ENCODE peak calls at places on chromosomes 12 and 14, in ten cellular contexts. One of them, this sample, is unnamed.

GRCh38 chr12:54584128-54584527 is 4.3 kb downstream of the PPP1R1A start:
- DNase-seq in sigmoid colon: no peak
- DNase-seq in uterus: no peak
- DNase-seq in H1: no peak
- DNase-seq in H54: no peak
- DNase-seq in IMR-90: no peak
- DNase-seq in breast epithelium: no peak
- DNase-seq in adrenal gland: no peak
- DNase-seq in GM12891: no peak
- DNase-seq in heart left ventricle: no peak
- DNase-seq in this sample: no peak

GRCh38 chr14:75711796-75712211 is 50.8 kb downstream of the TTLL5 start:
- DNase-seq in H1: peak; percentile 10
- DNase-seq in H54: peak; percentile 50
- DNase-seq in GM12891: no peak
- DNase-seq in IMR-90: peak; percentile 85
- DNase-seq in adrenal gland: peak; percentile 63
- DNase-seq in heart left ventricle: peak; percentile 42
- DNase-seq in uterus: peak; percentile 43
- DNase-seq in breast epithelium: peak; percentile 74
- DNase-seq in sigmoid colon: peak; percentile 80
- DNase-seq in this sample: no peak

GRCh38 chr12:34398366-34398705 is 376.0 kb downstream of the ALG10 start:
- DNase-seq in uterus: peak; percentile 5
- DNase-seq in GM12891: no peak
- DNase-seq in H1: no peak
- DNase-seq in sigmoid colon: peak; percentile 40
- DNase-seq in IMR-90: no peak
- DNase-seq in adrenal gland: no peak
- DNase-seq in heart left ventricle: peak; percentile 2
- DNase-seq in breast epithelium: peak; percentile 35
- DNase-seq in H54: no peak
- DNase-seq in this sample: no peak

GRCh38 chr12:74535536-74535935 is 2.1 kb upstream of the ATXN7L3B start:
- DNase-seq in IMR-90: no peak
- DNase-seq in GM12891: no peak
- DNase-seq in sigmoid colon: no peak
- DNase-seq in adrenal gland: no peak
- DNase-seq in uterus: no peak
- DNase-seq in heart left ventricle: no peak
- DNase-seq in H54: no peak
- DNase-seq in breast epithelium: no peak
- DNase-seq in H1: no peak
- DNase-seq in this sample: no peak

GRCh38 chr14:76710093-76711010 is 50.9 kb upstream of the VASH1 start:
- DNase-seq in adrenal gland: peak; percentile 53
- DNase-seq in breast epithelium: no peak
- DNase-seq in heart left ventricle: peak; percentile 35
- DNase-seq in sigmoid colon: no peak
- DNase-seq in GM12891: no peak
- DNase-seq in H54: no peak
- DNase-seq in IMR-90: peak; percentile 59
- DNase-seq in H1: no peak
- DNase-seq in uterus: no peak
- DNase-seq in this sample: no peak

GRCh38 chr14:98069712-98070133 is 1202.3 kb downstream of the BCL11B start:
- DNase-seq in IMR-90: no peak
- DNase-seq in uterus: no peak
- DNase-seq in H54: no peak
- DNase-seq in H1: peak; percentile 15
- DNase-seq in GM12891: no peak
- DNase-seq in heart left ventricle: no peak
- DNase-seq in adrenal gland: no peak
- DNase-seq in breast epithelium: no peak
- DNase-seq in sigmoid colon: no peak
- DNase-seq in this sample: no peak

GRCh38 chr14:75982724-75983358 is 1.0 kb upstream of the TGFB3 start:
- DNase-seq in GM12891: no peak
- DNase-seq in adrenal gland: peak; percentile 67
- DNase-seq in heart left ventricle: peak; percentile 80
- DNase-seq in H54: peak; percentile 47
- DNase-seq in uterus: peak; percentile 72
- DNase-seq in H1: no peak
- DNase-seq in IMR-90: peak; percentile 61
- DNase-seq in breast epithelium: peak; percentile 58
- DNase-seq in sigmoid colon: peak; percentile 90
- DNase-seq in this sample: peak; percentile 93

GRCh38 chr14:96187216-96188050 is 17.2 kb upstream of the BDKRB2 start:
- DNase-seq in GM12891: no peak
- DNase-seq in uterus: no peak
- DNase-seq in H1: no peak
- DNase-seq in adrenal gland: no peak
- DNase-seq in breast epithelium: no peak
- DNase-seq in sigmoid colon: no peak
- DNase-seq in heart left ventricle: no peak
- DNase-seq in H54: no peak
- DNase-seq in IMR-90: peak; percentile 64
- DNase-seq in this sample: no peak

GRCh38 chr12:122834229-122834920 is 882 bp upstream of the HIP1R start:
- DNase-seq in GM12891: no peak
- DNase-seq in IMR-90: peak; percentile 44
- DNase-seq in sigmoid colon: no peak
- DNase-seq in adrenal gland: peak; percentile 58
- DNase-seq in heart left ventricle: no peak
- DNase-seq in breast epithelium: no peak
- DNase-seq in H54: peak; percentile 85
- DNase-seq in uterus: no peak
- DNase-seq in H1: peak; percentile 25
- DNase-seq in this sample: no peak

GRCh38 chr14:32576088-32576795 is 247.1 kb downstream of the AKAP6 start:
- DNase-seq in GM12891: no peak
- DNase-seq in H1: no peak
- DNase-seq in breast epithelium: no peak
- DNase-seq in heart left ventricle: peak; percentile 38
- DNase-seq in H54: no peak
- DNase-seq in adrenal gland: peak; percentile 55
- DNase-seq in IMR-90: peak; percentile 59
- DNase-seq in sigmoid colon: peak; percentile 72
- DNase-seq in uterus: peak; percentile 57
- DNase-seq in this sample: no peak

GRCh38 chr14:99506269-99506668 is 25.1 kb downstream of the CCNK start:
- DNase-seq in adrenal gland: no peak
- DNase-seq in GM12891: no peak
- DNase-seq in sigmoid colon: no peak
- DNase-seq in heart left ventricle: no peak
- DNase-seq in H1: no peak
- DNase-seq in breast epithelium: no peak
- DNase-seq in IMR-90: no peak
- DNase-seq in uterus: no peak
- DNase-seq in H54: no peak
- DNase-seq in this sample: no peak

GRCh38 chr14:96088911-96089310 is 49.7 kb downstream of the C14orf132 start:
- DNase-seq in H54: no peak
- DNase-seq in IMR-90: no peak
- DNase-seq in heart left ventricle: no peak
- DNase-seq in GM12891: no peak
- DNase-seq in uterus: no peak
- DNase-seq in sigmoid colon: peak; percentile 46
- DNase-seq in breast epithelium: peak; percentile 3
- DNase-seq in H1: no peak
- DNase-seq in adrenal gland: no peak
- DNase-seq in this sample: no peak

DNA sequence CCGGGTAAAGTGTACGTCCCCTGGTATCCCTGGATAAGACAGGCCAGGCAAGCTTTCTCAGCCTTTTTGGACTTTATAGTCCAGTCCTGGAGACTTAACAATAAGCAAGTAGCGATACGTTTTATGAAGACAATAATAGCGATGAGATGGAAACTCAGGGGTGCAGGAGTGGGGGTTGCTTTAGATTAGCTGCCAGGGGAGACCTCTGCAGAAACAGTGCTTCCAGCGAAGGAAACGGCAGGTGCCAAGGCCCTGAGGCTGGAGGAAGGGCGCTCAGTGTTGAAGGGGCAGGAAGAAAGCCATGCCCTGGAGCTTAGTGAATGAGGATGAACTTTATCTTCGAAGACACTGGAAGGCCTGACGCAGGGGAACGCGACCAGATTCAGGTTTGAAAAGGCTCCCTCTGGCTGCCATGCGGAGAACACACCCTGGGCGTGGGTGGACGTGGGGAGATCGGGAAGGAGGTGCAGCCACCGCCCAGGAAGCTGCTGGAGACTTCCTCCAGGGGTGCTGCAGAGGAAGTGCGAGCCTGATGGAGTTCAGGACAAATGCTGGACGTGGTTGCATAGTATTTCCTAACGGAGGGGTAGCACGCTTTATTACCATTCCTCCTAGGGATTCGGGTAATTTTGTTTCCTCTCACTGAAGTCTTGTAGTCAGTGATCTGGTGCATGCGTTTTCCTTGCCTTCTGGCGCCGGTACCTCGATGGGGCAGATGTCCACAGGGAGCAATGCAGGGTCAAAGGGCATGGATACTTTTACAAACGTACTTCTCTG is 26.1 kb upstream of the UBC start:
- DNase-seq in uterus: peak; percentile 94
- DNase-seq in sigmoid colon: peak; percentile 96
- DNase-seq in IMR-90: peak; percentile 87
- DNase-seq in heart left ventricle: peak; percentile 90
- DNase-seq in GM12891: no peak
- DNase-seq in adrenal gland: peak; percentile 87
- DNase-seq in breast epithelium: peak; percentile 93
- DNase-seq in H1: peak; percentile 85
- DNase-seq in H54: peak; percentile 86
- DNase-seq in this sample: peak; percentile 98
- TF ChIP-seq POLR2A in uterus: peak; percentile 19
- TF ChIP-seq POLR2A in sigmoid colon: no peak
- TF ChIP-seq POLR2A in IMR-90: no peak
- TF ChIP-seq POLR2A in heart left ventricle: peak; percentile 37
- TF ChIP-seq POLR2A in GM12891: peak; percentile 46
- TF ChIP-seq POLR2A in adrenal gland: peak; percentile 35
- TF ChIP-seq POLR2A in breast epithelium: no peak
- TF ChIP-seq POLR2A in H1: no peak
- TF ChIP-seq POLR2A in H54: peak; percentile 25
- TF ChIP-seq POLR2A in this sample: no peak

DNA sequence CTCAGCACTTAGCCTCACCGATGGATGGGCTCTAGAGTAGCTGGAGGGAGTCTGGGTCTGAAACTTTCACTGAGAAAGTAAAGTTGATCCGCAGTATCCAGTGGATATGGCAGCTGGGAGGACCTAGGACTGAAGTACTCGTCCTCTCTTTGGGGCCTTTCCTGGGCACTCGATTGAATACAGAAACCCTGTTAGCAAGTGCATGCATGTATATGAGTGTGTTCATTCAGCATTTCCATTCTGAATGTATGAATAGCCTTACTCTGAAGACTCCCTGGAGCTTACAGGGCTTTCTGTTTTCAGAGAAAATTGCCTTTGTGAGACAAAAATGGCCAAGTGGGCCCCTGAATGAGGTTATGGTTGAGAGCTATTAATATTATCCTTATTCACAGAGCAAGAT is 62.8 kb downstream of the DAD1 start:
- DNase-seq in H1: no peak
- DNase-seq in adrenal gland: no peak
- DNase-seq in GM12891: no peak
- DNase-seq in heart left ventricle: no peak
- DNase-seq in breast epithelium: no peak
- DNase-seq in uterus: no peak
- DNase-seq in sigmoid colon: no peak
- DNase-seq in IMR-90: no peak
- DNase-seq in H54: no peak
- DNase-seq in this sample: no peak
- TF ChIP-seq POLR2A in H1: no peak
- TF ChIP-seq POLR2A in adrenal gland: no peak
- TF ChIP-seq POLR2A in GM12891: no peak
- TF ChIP-seq POLR2A in heart left ventricle: no peak
- TF ChIP-seq POLR2A in breast epithelium: no peak
- TF ChIP-seq POLR2A in uterus: no peak
- TF ChIP-seq POLR2A in sigmoid colon: no peak
- TF ChIP-seq POLR2A in IMR-90: no peak
- TF ChIP-seq POLR2A in H54: no peak
- TF ChIP-seq POLR2A in this sample: no peak

DNA sequence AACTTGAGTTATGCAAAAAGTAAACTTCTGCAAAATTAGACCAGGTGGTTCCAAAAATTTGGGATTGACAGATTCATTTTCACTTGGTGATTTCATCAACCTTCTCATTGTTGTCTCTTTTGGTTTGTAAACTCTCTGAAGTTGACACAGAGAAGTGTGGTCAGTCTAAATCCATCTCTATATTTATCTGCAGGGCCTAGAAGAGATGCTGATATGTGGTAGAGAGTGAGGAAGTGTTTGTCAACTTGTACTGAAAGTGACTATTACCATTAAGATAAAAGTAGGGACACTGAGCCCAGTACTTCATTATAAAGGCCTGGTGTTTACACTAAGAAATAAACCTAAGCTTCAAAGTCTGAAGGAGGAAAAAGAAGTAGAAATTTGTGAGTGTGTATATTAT is 73.7 kb downstream of the RMST start:
- DNase-seq in heart left ventricle: no peak
- DNase-seq in H1: no peak
- DNase-seq in sigmoid colon: no peak
- DNase-seq in adrenal gland: no peak
- DNase-seq in IMR-90: no peak
- DNase-seq in uterus: no peak
- DNase-seq in breast epithelium: no peak
- DNase-seq in GM12891: no peak
- DNase-seq in H54: no peak
- DNase-seq in this sample: no peak
- TF ChIP-seq POLR2A in heart left ventricle: no peak
- TF ChIP-seq POLR2A in H1: no peak
- TF ChIP-seq POLR2A in sigmoid colon: no peak
- TF ChIP-seq POLR2A in adrenal gland: no peak
- TF ChIP-seq POLR2A in IMR-90: no peak
- TF ChIP-seq POLR2A in uterus: no peak
- TF ChIP-seq POLR2A in breast epithelium: no peak
- TF ChIP-seq POLR2A in GM12891: no peak
- TF ChIP-seq POLR2A in H54: no peak
- TF ChIP-seq POLR2A in this sample: no peak

DNA sequence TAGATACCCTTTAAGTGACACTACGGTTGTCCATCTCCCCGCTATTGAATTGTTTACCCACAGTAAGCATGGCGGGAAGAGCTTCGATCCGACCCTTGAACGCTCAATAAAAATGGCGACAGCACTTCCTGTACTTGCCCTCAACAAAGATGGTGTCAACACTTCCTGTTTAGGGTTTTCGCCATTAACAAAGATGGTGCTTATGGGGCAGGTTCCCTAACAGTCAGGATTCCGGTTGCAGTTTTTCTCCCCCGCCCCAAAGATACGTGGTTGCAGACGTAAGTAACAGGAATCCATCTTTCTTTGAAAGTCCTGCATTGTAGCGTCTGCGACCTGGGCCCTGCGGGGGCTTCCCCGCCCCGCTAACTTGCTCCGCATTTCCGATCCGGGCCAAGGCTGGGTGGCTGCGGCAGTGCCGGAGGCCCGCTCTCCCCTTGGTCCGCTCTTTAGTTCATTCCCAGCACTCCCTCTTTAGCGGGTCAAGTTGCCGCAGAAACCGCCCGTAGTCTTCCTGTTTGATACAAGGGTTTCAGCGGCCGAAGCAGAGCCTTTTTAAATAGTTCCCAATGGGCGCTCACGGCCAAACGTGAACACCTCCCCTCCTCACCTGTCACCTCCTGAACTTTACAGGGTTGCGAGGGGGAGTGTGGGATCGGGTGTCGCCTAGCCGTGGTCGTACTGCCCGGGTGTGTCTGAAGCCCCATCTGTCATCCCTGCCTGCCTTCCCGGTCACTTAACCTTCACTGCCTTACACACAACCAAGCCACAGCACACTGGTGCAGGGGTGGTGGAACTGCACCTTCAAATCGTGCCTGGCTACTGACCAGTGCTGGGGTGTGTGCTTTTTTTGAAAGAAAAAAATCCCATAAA is at the start of gene CRADD:
- DNase-seq in H54: peak; percentile 57
- DNase-seq in IMR-90: peak; percentile 99
- DNase-seq in GM12891: peak; percentile 52
- DNase-seq in breast epithelium: peak; percentile 70
- DNase-seq in sigmoid colon: peak; percentile 92
- DNase-seq in uterus: peak; percentile 93
- DNase-seq in H1: peak; percentile 92
- DNase-seq in adrenal gland: peak; percentile 83
- DNase-seq in heart left ventricle: peak; percentile 90
- DNase-seq in this sample: peak; percentile 95
- TF ChIP-seq POLR2A in H54: peak; percentile 46
- TF ChIP-seq POLR2A in IMR-90: peak; percentile 86
- TF ChIP-seq POLR2A in GM12891: peak; percentile 81
- TF ChIP-seq POLR2A in breast epithelium: peak; percentile 43
- TF ChIP-seq POLR2A in sigmoid colon: peak; percentile 72
- TF ChIP-seq POLR2A in uterus: peak; percentile 76
- TF ChIP-seq POLR2A in H1: peak; percentile 41
- TF ChIP-seq POLR2A in adrenal gland: peak; percentile 83
- TF ChIP-seq POLR2A in heart left ventricle: peak; percentile 73
- TF ChIP-seq POLR2A in this sample: no peak